ENCODE peak calls at places on chromosomes 5 and 9, in six cellular contexts. N is PC-3, A is hepatocyte, Z is HCT116, Y is fibroblast of lung, I is GM23338. Q is an unnamed sample.

GRCh38 chr9:18274693-18275092 is 199.3 kb upstream of the ADAMTSL1 start:
- DNase-seq in Y (peak), Z (no peak), A (no peak), I (no peak), N (peak), Q (no peak)

GRCh38 chr5:58497956-58498942 is 7.0 kb downstream of the GAPT start:
- DNase-seq in Y (peak), A (peak), Z (peak), N (peak), I (peak), Q (no peak)

GRCh38 chr5:145589063-145589462 is 246.1 kb downstream of the PRELID2 start:
- DNase-seq in N (no peak), A (no peak), Y (no peak), I (no peak), Z (no peak), Q (no peak)

GRCh38 chr5:541888-542692 is 17.8 kb upstream of the SLC9A3 start:
- DNase-seq in I (no peak), A (no peak), N (no peak), Z (no peak), Y (no peak), Q (no peak)

GRCh38 chr5:170267431-170268152 is 30.0 kb downstream of the LCP2 start:
- DNase-seq in N (peak), Y (peak), I (peak), Z (peak), A (peak), Q (peak)

GRCh38 chr5:94376672-94377345 is 241.6 kb downstream of the KIAA0825 start:
- DNase-seq in A (no peak), Z (no peak), N (peak), I (no peak), Y (no peak), Q (no peak)

GRCh38 chr5:10576121-10576789 is 12.4 kb downstream of the ANKRD33B start:
- DNase-seq in N (no peak), Z (no peak), A (no peak), Y (no peak), I (no peak), Q (no peak)

GRCh38 chr5:83306572-83307241 is 164.8 kb upstream of the VCAN start:
- DNase-seq in A (peak), Z (peak), N (peak), I (no peak), Y (peak), Q (no peak)

GRCh38 chr5:5700549-5700948 is 278.1 kb downstream of the ICE1 start:
- DNase-seq in Y (no peak), N (no peak), A (no peak), Z (no peak), I (no peak), Q (no peak)

GRCh38 chr9:132800038-132800648 is 77.9 kb downstream of the AK8 start:
- DNase-seq in A (peak), N (peak), Y (peak), I (peak), Z (peak), Q (peak)

GRCh38 chr9:121447341-121447834 is 52.3 kb downstream of the GGTA1 start:
- DNase-seq in N (no peak), I (no peak), A (no peak), Z (no peak), Y (peak), Q (peak)

GRCh38 chr5:169668732-169669131 is 31.7 kb downstream of the DOCK2 start:
- DNase-seq in I (peak), Y (peak), Z (no peak), A (no peak), N (peak), Q (no peak)

GRCh38 chr9:81083062-81083461 is 606.3 kb downstream of the TLE1 start:
- DNase-seq in I (peak), Z (no peak), A (peak), Y (peak), N (peak), Q (no peak)

GRCh38 chr9:123187131-123187530 is 81.3 kb downstream of the STRBP start:
- DNase-seq in Y (no peak), A (no peak), N (no peak), I (no peak), Z (no peak), Q (no peak)

GRCh38 chr5:44001675-44002380 is 387.4 kb downstream of the FGF10 start:
- DNase-seq in Y (peak), I (no peak), Z (no peak), N (peak), A (no peak), Q (no peak)

GRCh38 chr5:177447611-177448243 is 1.1 kb downstream of the PRR7 start:
- DNase-seq in Z (peak), I (peak), Y (peak), A (peak), N (peak), Q (no peak)

GRCh38 chr5:177448244-177448950 is 1.8 kb downstream of the PRR7 start:
- DNase-seq in N (no peak), Z (no peak), I (no peak), Y (no peak), A (no peak), Q (no peak)

GRCh38 chr5:177445052-177446016 is 1.3 kb upstream of the PRR7 start:
- DNase-seq in I (no peak), Y (no peak), Z (no peak), A (no peak), N (no peak), Q (peak)

GRCh38 chr5:177447066-177447610 is 524 bp downstream of the PRR7 start:
- DNase-seq in N (peak), Y (peak), Z (no peak), I (peak), A (peak), Q (peak)

GRCh38 chr5:177446184-177447065 is at the start of gene PRR7:
- DNase-seq in Y (peak), I (peak), N (peak), A (peak), Z (no peak), Q (peak)
- TF ChIP-seq EZH2 in Y (no peak), I (no peak), N (no peak), A (no peak), Z (no peak), Q (no peak)

GRCh38 chr5:75055727-75056144 is 3.4 kb upstream of the GCNT4 start:
- DNase-seq in I (peak), Z (no peak), Y (no peak), N (no peak), A (no peak), Q (no peak)

GRCh38 chr5:75052461-75053285 is at the start of gene GCNT4:
- DNase-seq in Z (no peak), I (peak), Y (peak), N (peak), A (peak), Q (no peak)

GRCh38 chr5:75054110-75054930 is 2.0 kb upstream of the GCNT4 start:
- DNase-seq in I (peak), N (no peak), Y (peak), Z (no peak), A (peak), Q (no peak)

GRCh38 chr5:75051217-75051751 is 1.1 kb downstream of the GCNT4 start:
- DNase-seq in I (peak), A (peak), Y (no peak), Z (no peak), N (no peak), Q (no peak)

DNA sequence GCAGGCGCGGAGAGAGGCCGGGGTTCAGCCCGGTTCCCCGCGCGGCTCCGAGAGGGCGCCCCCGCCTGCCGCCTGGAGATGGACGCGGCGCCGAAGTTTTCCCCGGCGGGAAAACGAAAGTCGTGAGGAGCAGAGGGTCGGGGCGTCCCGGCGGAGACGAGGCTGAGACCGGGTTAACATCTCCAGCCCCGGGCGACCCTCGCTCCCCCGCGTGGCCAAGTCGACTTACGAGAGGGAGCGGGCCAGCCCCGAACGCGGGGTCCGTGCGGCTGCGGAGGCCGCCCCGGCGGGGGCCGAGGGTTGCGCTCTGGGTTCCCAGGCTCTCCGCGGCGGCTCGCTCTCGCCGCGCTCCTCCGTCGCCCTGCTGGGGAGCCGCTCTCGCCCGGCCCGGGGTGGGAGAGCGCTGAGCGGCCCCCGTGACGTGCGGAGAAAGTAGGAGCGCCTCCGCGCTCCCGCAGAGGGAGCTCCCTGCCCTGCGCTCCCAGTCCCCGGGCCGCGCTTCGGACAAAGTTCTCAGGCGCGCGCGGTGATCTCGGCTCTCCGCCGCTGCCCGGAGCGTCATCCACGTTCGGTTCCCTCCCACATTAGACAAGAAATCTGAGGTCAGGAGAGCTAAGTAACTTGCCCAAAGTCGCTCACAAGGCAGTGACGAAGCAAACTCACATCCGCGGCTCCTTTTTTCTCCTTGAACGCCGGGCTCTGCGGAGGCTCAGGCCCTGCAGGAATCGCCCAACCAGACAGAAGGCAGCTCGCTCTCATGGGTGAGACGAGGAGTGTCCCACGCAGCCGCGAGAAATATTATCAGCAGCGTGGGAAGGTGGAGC is 1.1 kb upstream of the GCNT4 start:
- DNase-seq in Y (peak), I (peak), A (peak), Z (no peak), N (peak), Q (peak)
- TF ChIP-seq EZH2 in Y (no peak), I (no peak), A (no peak), Z (no peak), N (no peak), Q (no peak)

DNA sequence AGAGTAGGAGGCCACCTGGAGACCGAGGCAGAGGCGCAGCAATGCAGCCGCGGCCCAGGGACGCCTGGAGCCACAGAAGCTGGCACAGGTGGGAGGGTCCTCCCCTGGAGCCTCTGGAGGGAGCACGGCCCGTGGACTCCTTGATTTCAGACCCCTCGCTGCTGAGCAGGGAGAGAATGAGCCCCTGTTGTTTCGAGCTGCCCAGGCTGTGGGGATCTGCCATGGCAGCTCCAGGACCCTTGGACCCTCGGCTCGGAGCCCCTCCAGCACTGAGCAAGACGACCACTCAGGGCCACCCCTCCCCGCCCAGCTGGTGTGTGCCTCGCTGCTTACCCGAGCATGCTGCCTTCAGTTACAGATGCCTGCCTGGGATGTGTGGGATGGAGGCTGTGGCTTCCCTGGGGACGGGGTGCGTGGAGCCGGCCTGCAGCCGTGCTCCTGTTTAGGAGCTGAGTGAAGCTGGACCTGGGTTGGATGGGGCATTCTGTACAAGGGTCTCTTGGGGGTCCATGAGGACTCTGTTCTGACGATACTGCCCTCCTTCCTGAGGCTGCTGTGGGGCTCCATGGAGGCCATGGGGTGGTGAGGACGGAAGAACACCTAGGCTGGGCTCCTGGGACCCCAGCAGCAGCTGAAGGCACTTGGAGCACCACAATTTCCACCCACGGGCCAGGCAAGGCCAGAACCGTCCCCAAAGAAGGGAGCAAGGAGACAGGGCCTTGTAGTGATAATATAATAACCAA is 115.1 kb upstream of the LPCAT1 start:
- DNase-seq in Z (no peak), I (no peak), N (no peak), A (no peak), Y (no peak), Q (no peak)
- TF ChIP-seq EZH2 in Z (no peak), I (no peak), N (no peak), A (no peak), Y (no peak), Q (no peak)

GRCh38 chr5:79111960-79112702 is 522 bp downstream of the BHMT start:
- DNase-seq in I (peak), Y (no peak), A (no peak), N (no peak), Z (no peak), Q (no peak)

GRCh38 chr5:79109527-79110492 is 1.8 kb upstream of the BHMT start:
- DNase-seq in Z (peak), Y (no peak), A (peak), N (peak), I (peak), Q (peak)

GRCh38 chr5:79112703-79113058 is 1.1 kb downstream of the BHMT start:
- DNase-seq in A (no peak), Y (no peak), I (no peak), N (no peak), Z (no peak), Q (no peak)

GRCh38 chr5:79108792-79109191 is 2.8 kb upstream of the BHMT start:
- DNase-seq in Z (no peak), Y (no peak), A (no peak), N (no peak), I (no peak), Q (no peak)

GRCh38 chr5:79111387-79111959 is at the start of gene BHMT:
- DNase-seq in Z (no peak), I (peak), A (peak), N (no peak), Y (no peak), Q (no peak)
- TF ChIP-seq EZH2 in Z (no peak), I (peak), A (no peak), N (no peak), Y (peak), Q (no peak)

DNA sequence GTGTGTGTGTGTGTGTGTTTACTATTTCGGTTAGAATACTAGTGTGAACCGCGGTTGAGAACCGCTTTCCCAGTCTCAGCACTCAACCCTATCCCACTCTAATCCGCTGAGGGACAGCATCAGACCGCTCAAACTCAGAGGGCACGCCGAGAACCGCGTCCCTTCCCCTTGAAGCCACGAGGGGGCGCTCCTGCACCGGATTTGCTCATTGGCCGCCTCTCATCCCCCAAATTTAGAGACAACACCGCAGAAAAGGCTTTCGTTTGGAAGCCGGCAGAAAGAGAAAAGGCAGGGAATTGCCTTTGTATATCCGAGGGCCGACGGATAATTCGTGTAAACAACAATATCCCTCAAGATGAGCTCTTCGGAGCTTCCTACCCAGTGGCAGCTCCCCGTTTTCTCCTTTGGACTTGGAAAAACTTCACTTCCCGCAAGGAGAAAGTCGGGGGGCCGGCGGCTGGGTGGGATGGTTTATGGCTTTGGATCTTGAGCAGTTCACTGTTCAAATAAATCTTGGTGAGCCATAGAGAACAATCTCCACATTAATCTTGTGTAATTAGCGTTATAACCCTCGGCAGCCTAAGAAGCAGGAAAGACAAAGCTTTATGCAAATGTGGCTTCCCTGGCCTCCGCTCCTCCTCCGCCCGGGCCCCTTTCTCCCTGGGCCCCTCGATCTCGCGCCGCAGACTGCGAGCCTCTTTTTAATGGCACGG is 296.7 kb downstream of the PARP8 start:
- DNase-seq in Y (peak), N (peak), A (peak), Z (peak), I (peak), Q (peak)
- TF ChIP-seq EZH2 in Y (no peak), N (no peak), A (no peak), Z (no peak), I (peak), Q (no peak)

DNA sequence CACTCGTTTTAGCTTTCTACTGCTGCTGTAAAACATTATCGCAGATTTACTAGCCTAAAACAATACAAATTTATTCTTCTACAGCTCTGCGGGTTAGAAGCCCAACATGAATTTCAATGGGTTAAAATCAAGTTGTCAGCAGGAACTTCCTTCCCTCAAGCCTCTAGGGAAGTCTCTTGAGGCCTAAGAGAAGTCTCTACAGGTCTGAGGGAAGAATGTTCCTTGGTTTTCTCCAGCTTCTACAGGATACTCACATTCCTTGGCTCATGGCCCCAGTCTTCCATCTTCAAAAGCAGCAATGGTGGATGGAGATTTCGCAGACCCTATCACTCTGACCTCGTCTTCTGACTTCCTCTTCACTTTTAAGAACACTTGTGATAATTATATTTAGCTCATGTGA is 21.6 kb upstream of the SSBP2 start:
- DNase-seq in I (no peak), A (no peak), N (no peak), Y (no peak), Z (no peak), Q (no peak)
- TF ChIP-seq EZH2 in I (no peak), A (no peak), N (no peak), Y (no peak), Z (no peak), Q (no peak)

Q was measured in MM.1S.